ENCODE peak calls at places on chromosomes 7 and 10, in seven cellular contexts. L is cardiac muscle cell; Q is NCI-H446; O is NCI-H1694; U is CD4-positive, CD25-positive, alpha-beta regulatory T cell; H is T-helper 2 cell; J is T-cell. I is an unnamed sample.

GRCh38 chr7:131489196-131489595 is 67.2 kb downstream of the PODXL start:
- DNase-seq in O (no peak), Q (no peak), U (no peak), H (no peak), L (no peak), J (no peak), I (no peak)

GRCh38 chr7:77199008-77199966 is at the start of gene FGL2:
- DNase-seq in Q (no peak), H (peak; percentile 9), J (peak; percentile 16), O (no peak), L (peak; percentile 33), U (peak; percentile 69), I (no peak)

GRCh38 chr10:100837300-100837699 is 75.5 kb upstream of the SLF2 start:
- DNase-seq in O (no peak), H (no peak), U (no peak), Q (no peak), J (no peak), L (no peak), I (no peak)

GRCh38 chr10:29277296-29277695 is 11.6 kb upstream of the LYZL1 start:
- DNase-seq in U (no peak), J (no peak), L (no peak), H (no peak), Q (no peak), O (no peak), I (no peak)

GRCh38 chr7:44978511-44979366 is at the start of gene MYO1G:
- DNase-seq in L (no peak), O (no peak), J (peak; percentile 89), U (peak; percentile 99), H (peak; percentile 95), Q (no peak), I (no peak)

GRCh38 chr7:75630549-75630948 is 108.2 kb downstream of the HIP1 start:
- DNase-seq in U (no peak), J (no peak), O (no peak), L (no peak), H (no peak), Q (no peak), I (no peak)

GRCh38 chr10:86635402-86635801 is 18.9 kb upstream of the OPN4 start:
- DNase-seq in U (no peak), J (no peak), H (no peak), O (no peak), Q (no peak), L (no peak), I (no peak)

GRCh38 chr10:101071885-101072433 is 10.2 kb downstream of the KAZALD1 start:
- DNase-seq in Q (no peak), H (no peak), L (no peak), U (no peak), O (no peak), J (no peak), I (no peak)

GRCh38 chr7:44572771-44573170 is 937 bp downstream of the DDX56 start:
- DNase-seq in H (no peak), O (no peak), Q (no peak), L (no peak), U (no peak), J (no peak), I (no peak)

GRCh38 chr10:110209926-110210662 is 2.7 kb downstream of the MXI1 start:
- DNase-seq in O (no peak), L (peak; percentile 72), J (peak; percentile 56), Q (no peak), U (peak; percentile 46), H (no peak), I (no peak)

GRCh38 chr10:93813507-93814465 is 56.0 kb downstream of the LGI1 start:
- DNase-seq in O (peak; percentile 8), H (no peak), Q (no peak), L (peak; percentile 58), U (peak; percentile 46), J (peak; percentile 16), I (no peak)

I was measured in NCI-H524 treated with DMSO at 0.1 percent for 48 hours.